ENCODE peak calls at places on chromosomes 6 and 20, in seven cellular contexts. One of them, this sample, is unnamed.
A peak's percentile ranks its signal among the peaks of the same experiment; 100 is the strongest.

GRCh38 chr6:125983246-125983945 is 2.9 kb upstream of the TRMT11 start:
- DNase-seq in GM03348: peak; percentile 65
- DNase-seq in ACHN: peak; percentile 40
- DNase-seq in hippocampal formation: no peak
- DNase-seq in dermis microvascular lymphatic vessel endothelial cell: no peak
- DNase-seq in GM23248: peak; percentile 85
- DNase-seq in NCI-H226: peak; percentile 39
- DNase-seq in this sample: no peak

GRCh38 chr20:53260591-53260990 is 288.4 kb downstream of the TSHZ2 start:
- DNase-seq in GM03348: no peak
- DNase-seq in ACHN: no peak
- DNase-seq in hippocampal formation: no peak
- DNase-seq in dermis microvascular lymphatic vessel endothelial cell: no peak
- DNase-seq in GM23248: no peak
- DNase-seq in NCI-H226: no peak
- DNase-seq in this sample: no peak

GRCh38 chr20:36133821-36134220 is 20.7 kb upstream of the EPB41L1 start:
- DNase-seq in GM03348: no peak
- DNase-seq in ACHN: no peak
- DNase-seq in hippocampal formation: no peak
- DNase-seq in dermis microvascular lymphatic vessel endothelial cell: no peak
- DNase-seq in GM23248: no peak
- DNase-seq in NCI-H226: no peak
- DNase-seq in this sample: no peak

GRCh38 chr20:33992145-33992922 is 1.4 kb upstream of the RALY start:
- DNase-seq in GM03348: peak; percentile 23
- DNase-seq in ACHN: no peak
- DNase-seq in hippocampal formation: no peak
- DNase-seq in dermis microvascular lymphatic vessel endothelial cell: no peak
- DNase-seq in GM23248: peak; percentile 64
- DNase-seq in NCI-H226: no peak
- DNase-seq in this sample: peak; percentile 3

GRCh38 chr20:48406462-48407235 is 421.1 kb downstream of the PREX1 start:
- DNase-seq in GM03348: no peak
- DNase-seq in ACHN: no peak
- DNase-seq in hippocampal formation: peak; percentile 2
- DNase-seq in dermis microvascular lymphatic vessel endothelial cell: no peak
- DNase-seq in GM23248: no peak
- DNase-seq in NCI-H226: no peak
- DNase-seq in this sample: no peak

GRCh38 chr6:77326711-77327110 is 136.6 kb downstream of the HTR1B start:
- DNase-seq in GM03348: no peak
- DNase-seq in ACHN: no peak
- DNase-seq in hippocampal formation: no peak
- DNase-seq in dermis microvascular lymphatic vessel endothelial cell: no peak
- DNase-seq in GM23248: no peak
- DNase-seq in NCI-H226: no peak
- DNase-seq in this sample: no peak

GRCh38 chr6:73364121-73364520 is 1.7 kb downstream of the KHDC3L start:
- DNase-seq in GM03348: no peak
- DNase-seq in ACHN: no peak
- DNase-seq in hippocampal formation: no peak
- DNase-seq in dermis microvascular lymphatic vessel endothelial cell: no peak
- DNase-seq in GM23248: no peak
- DNase-seq in NCI-H226: no peak
- DNase-seq in this sample: no peak

GRCh38 chr6:67285770-67286495 is 1349.1 kb upstream of the ADGRB3 start:
- DNase-seq in GM03348: no peak
- DNase-seq in ACHN: no peak
- DNase-seq in hippocampal formation: no peak
- DNase-seq in dermis microvascular lymphatic vessel endothelial cell: no peak
- DNase-seq in GM23248: no peak
- DNase-seq in NCI-H226: no peak
- DNase-seq in this sample: no peak

GRCh38 chr6:153849072-153849759 is 189.8 kb upstream of the OPRM1 start:
- DNase-seq in GM03348: no peak
- DNase-seq in ACHN: no peak
- DNase-seq in hippocampal formation: no peak
- DNase-seq in dermis microvascular lymphatic vessel endothelial cell: no peak
- DNase-seq in GM23248: no peak
- DNase-seq in NCI-H226: peak; percentile 41
- DNase-seq in this sample: no peak

GRCh38 chr6:6401401-6401800 is 80.9 kb upstream of the F13A1 start:
- DNase-seq in GM03348: no peak
- DNase-seq in ACHN: no peak
- DNase-seq in hippocampal formation: no peak
- DNase-seq in dermis microvascular lymphatic vessel endothelial cell: no peak
- DNase-seq in GM23248: no peak
- DNase-seq in NCI-H226: no peak
- DNase-seq in this sample: no peak

GRCh38 chr20:48180637-48181036 is 395.4 kb upstream of the SULF2 start:
- DNase-seq in GM03348: no peak
- DNase-seq in ACHN: no peak
- DNase-seq in hippocampal formation: no peak
- DNase-seq in dermis microvascular lymphatic vessel endothelial cell: peak; percentile 15
- DNase-seq in GM23248: no peak
- DNase-seq in NCI-H226: no peak
- DNase-seq in this sample: no peak

GRCh38 chr20:54199721-54200176 is 8.1 kb upstream of the PFDN4 start:
- DNase-seq in GM03348: peak; percentile 70
- DNase-seq in ACHN: peak; percentile 68
- DNase-seq in hippocampal formation: peak; percentile 43
- DNase-seq in dermis microvascular lymphatic vessel endothelial cell: peak; percentile 40
- DNase-seq in GM23248: peak; percentile 78
- DNase-seq in NCI-H226: peak; percentile 30
- DNase-seq in this sample: peak; percentile 39

GRCh38 chr6:72651191-72651590 is 29.3 kb downstream of the KCNQ5 start:
- DNase-seq in GM03348: peak; percentile 17
- DNase-seq in ACHN: no peak
- DNase-seq in hippocampal formation: no peak
- DNase-seq in dermis microvascular lymphatic vessel endothelial cell: no peak
- DNase-seq in GM23248: peak; percentile 60
- DNase-seq in NCI-H226: no peak
- DNase-seq in this sample: no peak

GRCh38 chr20:48159156-48159971 is 374.1 kb upstream of the SULF2 start:
- DNase-seq in GM03348: no peak
- DNase-seq in ACHN: no peak
- DNase-seq in hippocampal formation: no peak
- DNase-seq in dermis microvascular lymphatic vessel endothelial cell: no peak
- DNase-seq in GM23248: no peak
- DNase-seq in NCI-H226: no peak
- DNase-seq in this sample: no peak

GRCh38 chr6:13834762-13835161 is 20.4 kb upstream of the MCUR1 start:
- DNase-seq in GM03348: no peak
- DNase-seq in ACHN: no peak
- DNase-seq in hippocampal formation: no peak
- DNase-seq in dermis microvascular lymphatic vessel endothelial cell: no peak
- DNase-seq in GM23248: no peak
- DNase-seq in NCI-H226: no peak
- DNase-seq in this sample: no peak

GRCh38 chr6:159679091-159680077 is 13.7 kb downstream of the SOD2 start:
- DNase-seq in GM03348: peak; percentile 16
- DNase-seq in ACHN: no peak
- DNase-seq in hippocampal formation: no peak
- DNase-seq in dermis microvascular lymphatic vessel endothelial cell: no peak
- DNase-seq in GM23248: peak; percentile 77
- DNase-seq in NCI-H226: no peak
- DNase-seq in this sample: no peak

GRCh38 chr20:51745804-51746203 is 22.4 kb downstream of the ATP9A start:
- DNase-seq in GM03348: no peak
- DNase-seq in ACHN: no peak
- DNase-seq in hippocampal formation: no peak
- DNase-seq in dermis microvascular lymphatic vessel endothelial cell: no peak
- DNase-seq in GM23248: no peak
- DNase-seq in NCI-H226: no peak
- DNase-seq in this sample: no peak

GRCh38 chr20:46423342-46423741 is 16.9 kb upstream of the ELMO2 start:
- DNase-seq in GM03348: no peak
- DNase-seq in ACHN: no peak
- DNase-seq in hippocampal formation: no peak
- DNase-seq in dermis microvascular lymphatic vessel endothelial cell: no peak
- DNase-seq in GM23248: no peak
- DNase-seq in NCI-H226: no peak
- DNase-seq in this sample: no peak

GRCh38 chr20:11965602-11966001 is 47.9 kb downstream of the BTBD3 start:
- DNase-seq in GM03348: no peak
- DNase-seq in ACHN: peak; percentile 2
- DNase-seq in hippocampal formation: no peak
- DNase-seq in dermis microvascular lymphatic vessel endothelial cell: no peak
- DNase-seq in GM23248: peak; percentile 11
- DNase-seq in NCI-H226: no peak
- DNase-seq in this sample: no peak

GRCh38 chr6:156956286-156956685 is 179.1 kb downstream of the ARID1B start:
- DNase-seq in GM03348: no peak
- DNase-seq in ACHN: no peak
- DNase-seq in hippocampal formation: no peak
- DNase-seq in dermis microvascular lymphatic vessel endothelial cell: peak; percentile 11
- DNase-seq in GM23248: peak; percentile 31
- DNase-seq in NCI-H226: no peak
- DNase-seq in this sample: no peak

GRCh38 chr6:13349811-13350506 is 21.6 kb upstream of the TBC1D7 start:
- DNase-seq in GM03348: no peak
- DNase-seq in ACHN: no peak
- DNase-seq in hippocampal formation: no peak
- DNase-seq in dermis microvascular lymphatic vessel endothelial cell: no peak
- DNase-seq in GM23248: no peak
- DNase-seq in NCI-H226: no peak
- DNase-seq in this sample: no peak

GRCh38 chr20:53828673-53829085 is 235.0 kb upstream of the ZNF217 start:
- DNase-seq in GM03348: peak; percentile 64
- DNase-seq in ACHN: peak; percentile 63
- DNase-seq in hippocampal formation: no peak
- DNase-seq in dermis microvascular lymphatic vessel endothelial cell: peak; percentile 23
- DNase-seq in GM23248: peak; percentile 94
- DNase-seq in NCI-H226: peak; percentile 38
- DNase-seq in this sample: peak; percentile 80

GRCh38 chr20:61524956-61525666 is 273.1 kb downstream of the CDH4 start:
- DNase-seq in GM03348: no peak
- DNase-seq in ACHN: no peak
- DNase-seq in hippocampal formation: no peak
- DNase-seq in dermis microvascular lymphatic vessel endothelial cell: no peak
- DNase-seq in GM23248: no peak
- DNase-seq in NCI-H226: no peak
- DNase-seq in this sample: no peak

GRCh38 chr6:29502181-29502580 is 14.4 kb upstream of the MAS1L start:
- DNase-seq in GM03348: no peak
- DNase-seq in ACHN: no peak
- DNase-seq in hippocampal formation: no peak
- DNase-seq in dermis microvascular lymphatic vessel endothelial cell: no peak
- DNase-seq in GM23248: no peak
- DNase-seq in NCI-H226: peak; percentile 16
- DNase-seq in this sample: no peak

GRCh38 chr6:32638521-32639219 is 1.5 kb downstream of the HLA-DQA1 start:
- DNase-seq in GM03348: no peak
- DNase-seq in ACHN: no peak
- DNase-seq in hippocampal formation: no peak
- DNase-seq in dermis microvascular lymphatic vessel endothelial cell: no peak
- DNase-seq in GM23248: no peak
- DNase-seq in NCI-H226: no peak
- DNase-seq in this sample: no peak

GRCh38 chr6:26031595-26032386 is 55.4 kb upstream of the HFE start:
- DNase-seq in GM03348: peak; percentile 94
- DNase-seq in ACHN: peak; percentile 98
- DNase-seq in hippocampal formation: peak; percentile 65
- DNase-seq in dermis microvascular lymphatic vessel endothelial cell: peak; percentile 93
- DNase-seq in GM23248: peak; percentile 96
- DNase-seq in NCI-H226: peak; percentile 96
- DNase-seq in this sample: peak; percentile 92

GRCh38 chr6:16377470-16377869 is 139.1 kb downstream of the GMPR start:
- DNase-seq in GM03348: no peak
- DNase-seq in ACHN: no peak
- DNase-seq in hippocampal formation: no peak
- DNase-seq in dermis microvascular lymphatic vessel endothelial cell: no peak
- DNase-seq in GM23248: no peak
- DNase-seq in NCI-H226: no peak
- DNase-seq in this sample: no peak

GRCh38 chr6:20952605-20953004 is 418.3 kb downstream of the CDKAL1 start:
- DNase-seq in GM03348: peak; percentile 24
- DNase-seq in ACHN: peak; percentile 50
- DNase-seq in hippocampal formation: no peak
- DNase-seq in dermis microvascular lymphatic vessel endothelial cell: peak; percentile 95
- DNase-seq in GM23248: peak; percentile 65
- DNase-seq in NCI-H226: peak; percentile 16
- DNase-seq in this sample: peak; percentile 64

GRCh38 chr20:17809714-17810631 is 110.2 kb downstream of the BANF2 start:
- DNase-seq in GM03348: peak; percentile 51
- DNase-seq in ACHN: no peak
- DNase-seq in hippocampal formation: no peak
- DNase-seq in dermis microvascular lymphatic vessel endothelial cell: no peak
- DNase-seq in GM23248: no peak
- DNase-seq in NCI-H226: peak; percentile 37
- DNase-seq in this sample: no peak

GRCh38 chr6:117547688-117548621 is 54.4 kb downstream of the GOPC start:
- DNase-seq in GM03348: peak; percentile 27
- DNase-seq in ACHN: peak; percentile 5
- DNase-seq in hippocampal formation: peak; percentile 55
- DNase-seq in dermis microvascular lymphatic vessel endothelial cell: no peak
- DNase-seq in GM23248: no peak
- DNase-seq in NCI-H226: no peak
- DNase-seq in this sample: no peak

GRCh38 chr6:53992522-53992921 is 118.7 kb upstream of the MLIP start:
- DNase-seq in GM03348: no peak
- DNase-seq in ACHN: no peak
- DNase-seq in hippocampal formation: no peak
- DNase-seq in dermis microvascular lymphatic vessel endothelial cell: no peak
- DNase-seq in GM23248: no peak
- DNase-seq in NCI-H226: no peak
- DNase-seq in this sample: no peak

GRCh38 chr6:157265630-157266029 is 57.7 kb downstream of the TMEM242 start:
- DNase-seq in GM03348: no peak
- DNase-seq in ACHN: no peak
- DNase-seq in hippocampal formation: no peak
- DNase-seq in dermis microvascular lymphatic vessel endothelial cell: no peak
- DNase-seq in GM23248: no peak
- DNase-seq in NCI-H226: no peak
- DNase-seq in this sample: no peak

GRCh38 chr20:46119028-46119546 is 973 bp downstream of the CD40 start:
- DNase-seq in GM03348: no peak
- DNase-seq in ACHN: peak; percentile 37
- DNase-seq in hippocampal formation: no peak
- DNase-seq in dermis microvascular lymphatic vessel endothelial cell: no peak
- DNase-seq in GM23248: no peak
- DNase-seq in NCI-H226: no peak
- DNase-seq in this sample: no peak

GRCh38 chr20:34251619-34252018 is 10.4 kb downstream of the ASIP start:
- DNase-seq in GM03348: no peak
- DNase-seq in ACHN: no peak
- DNase-seq in hippocampal formation: no peak
- DNase-seq in dermis microvascular lymphatic vessel endothelial cell: no peak
- DNase-seq in GM23248: no peak
- DNase-seq in NCI-H226: no peak
- DNase-seq in this sample: no peak

GRCh38 chr20:10733122-10733521 is 59.3 kb upstream of the JAG1 start:
- DNase-seq in GM03348: no peak
- DNase-seq in ACHN: peak; percentile 17
- DNase-seq in hippocampal formation: no peak
- DNase-seq in dermis microvascular lymphatic vessel endothelial cell: no peak
- DNase-seq in GM23248: no peak
- DNase-seq in NCI-H226: no peak
- DNase-seq in this sample: no peak

GRCh38 chr6:87909849-87910248 is 137.8 kb upstream of the SPACA1 start:
- DNase-seq in GM03348: peak; percentile 72
- DNase-seq in ACHN: peak; percentile 86
- DNase-seq in hippocampal formation: no peak
- DNase-seq in dermis microvascular lymphatic vessel endothelial cell: no peak
- DNase-seq in GM23248: peak; percentile 86
- DNase-seq in NCI-H226: peak; percentile 89
- DNase-seq in this sample: peak; percentile 69

GRCh38 chr6:3805448-3806123 is 43.6 kb upstream of the FAM50B start:
- DNase-seq in GM03348: no peak
- DNase-seq in ACHN: no peak
- DNase-seq in hippocampal formation: no peak
- DNase-seq in dermis microvascular lymphatic vessel endothelial cell: peak; percentile 94
- DNase-seq in GM23248: peak; percentile 65
- DNase-seq in NCI-H226: no peak
- DNase-seq in this sample: peak; percentile 75